ENCODE peak calls at places on chromosomes 16 and 17, in five cellular contexts. N is H1, B is AG04449, J is Peyer's patch, S is ascending aorta. D is an unnamed sample.

GRCh38 chr16:83552930-83553329 is 254.8 kb upstream of the HSBP1 start:
- DNase-seq in J (no peak), S (no peak), B (no peak), N (no peak), D (no peak)

GRCh38 chr16:49484936-49485335 is 111.3 kb downstream of the C16orf78 start:
- DNase-seq in B (no peak), J (no peak), N (no peak), S (peak; percentile 40), D (no peak)

GRCh38 chr17:72175263-72175662 is 54.4 kb downstream of the SOX9 start:
- DNase-seq in B (no peak), J (no peak), S (no peak), N (no peak), D (no peak)

GRCh38 chr16:77169650-77170236 is 21.2 kb upstream of the MON1B start:
- DNase-seq in N (peak; percentile 85), S (no peak), B (no peak), J (peak; percentile 50), D (peak; percentile 54)

GRCh38 chr16:88781140-88782077 is 3.6 kb downstream of the PIEZO1 start:
- DNase-seq in N (no peak), B (no peak), J (peak; percentile 89), S (no peak), D (no peak)

GRCh38 chr16:88453621-88454314 is 688 bp downstream of the ZFPM1 start:
- DNase-seq in S (no peak), J (no peak), N (no peak), B (no peak), D (no peak)

GRCh38 chr16:14464796-14465195 is 165.3 kb downstream of the PARN start:
- DNase-seq in J (no peak), N (no peak), S (no peak), B (no peak), D (no peak)

GRCh38 chr17:82589851-82590180 is 58.4 kb downstream of the WDR45B start:
- DNase-seq in N (no peak), J (no peak), S (no peak), B (no peak), D (no peak)

GRCh38 chr17:45200701-45201100 is 21.0 kb upstream of the FMNL1 start:
- DNase-seq in B (no peak), S (no peak), J (no peak), N (no peak), D (no peak)

GRCh38 chr17:79948918-79949645 is 86.6 kb downstream of the TBC1D16 start:
- DNase-seq in S (peak; percentile 46), N (peak; percentile 63), B (no peak), J (peak; percentile 38), D (no peak)

GRCh38 chr17:33686171-33686570 is 393.1 kb upstream of the ASIC2 start:
- DNase-seq in J (no peak), S (no peak), B (no peak), N (peak; percentile 77), D (no peak)
- TF ChIP-seq CTCF in J (no peak), S (no peak), B (peak; percentile 18), N (peak; percentile 51), D (peak; percentile 14)

GRCh38 chr17:74736423-74737298 is at the start of gene RAB37:
- DNase-seq in B (no peak), S (peak; percentile 70), N (peak; percentile 86), J (peak; percentile 90), D (no peak)
- H3K4me3 ChIP-seq in B (no peak within 1 kb of the TSS), S (peak within 1 kb of the TSS; percentile 29), N (peak within 1 kb of the TSS; percentile 69), J (peak within 1 kb of the TSS; percentile 60), D (no peak within 1 kb of the TSS)

DNA sequence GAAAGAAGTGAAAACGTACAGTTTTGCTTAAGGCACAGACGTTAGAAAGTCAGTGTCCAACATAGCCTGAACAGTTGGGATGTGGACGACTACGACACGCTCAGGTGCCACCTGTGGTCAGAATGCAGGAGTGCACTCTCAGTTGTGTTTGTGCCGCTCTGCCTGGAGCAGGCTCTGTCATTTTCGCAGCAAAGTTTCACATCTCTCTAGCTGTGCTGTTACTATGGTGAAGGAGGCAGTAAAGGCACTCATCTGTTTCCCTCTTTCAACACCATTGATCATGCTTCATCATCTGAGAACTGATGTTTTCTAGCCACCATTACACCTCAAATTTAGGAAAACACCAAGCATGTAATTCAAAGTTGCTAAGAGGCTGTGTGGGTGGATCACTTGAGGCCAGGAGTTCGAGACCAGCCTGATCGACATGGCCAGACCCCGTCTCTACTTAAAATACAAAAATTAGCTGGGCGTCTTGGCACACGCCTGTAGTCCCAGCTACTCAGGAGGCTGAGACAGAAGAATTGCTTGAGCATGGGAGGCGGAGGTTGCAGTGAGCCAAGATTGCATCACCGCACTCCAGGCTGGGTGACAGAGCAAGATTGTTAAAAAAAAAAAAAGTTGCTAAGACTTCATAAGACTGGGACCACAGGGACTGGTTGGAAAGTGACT is 44.9 kb upstream of the DNAJA2 start:
- DNase-seq in J (peak; percentile 84), N (no peak), B (no peak), S (no peak), D (peak; percentile 22)
- TF ChIP-seq CTCF in J (no peak), N (peak; percentile 40), B (peak; percentile 26), S (no peak), D (peak; percentile 44)

DNA sequence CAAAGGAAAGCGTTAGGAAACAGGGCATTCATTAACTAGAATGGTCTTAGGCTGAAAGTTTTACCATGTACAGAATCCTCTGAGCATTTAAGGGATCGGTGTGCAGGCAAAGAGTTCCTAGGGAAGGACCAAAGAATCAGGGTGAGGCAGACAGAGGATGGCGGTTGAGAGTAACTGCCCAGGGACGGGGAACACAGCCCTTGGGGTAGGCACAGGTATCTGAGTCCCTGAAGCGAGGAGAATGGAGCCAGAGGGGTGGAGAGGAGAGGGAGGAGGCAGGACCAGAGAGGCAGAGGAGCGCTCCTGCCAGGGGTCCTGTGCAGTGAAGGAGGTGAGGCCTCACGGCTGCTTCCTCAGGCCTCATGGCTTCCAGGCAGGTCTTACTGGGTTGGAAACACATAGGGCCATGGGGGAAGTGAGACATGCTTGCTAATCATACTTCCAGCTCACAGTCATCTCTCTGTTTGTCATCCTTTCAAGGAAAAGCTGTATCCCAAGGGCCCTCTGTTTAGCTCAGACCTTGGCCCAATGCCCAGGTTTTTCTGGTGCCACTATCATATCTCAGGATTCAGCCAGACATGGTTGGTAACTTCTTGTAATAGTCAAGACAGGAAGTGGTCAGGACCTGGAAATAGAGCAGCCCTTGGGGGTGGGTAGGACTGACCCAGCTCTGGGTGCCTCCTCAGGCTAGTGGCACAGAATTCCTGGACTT is 13.8 kb upstream of the ITGB3 start:
- DNase-seq in B (peak; percentile 96), J (peak; percentile 68), S (peak; percentile 98), N (no peak), D (peak; percentile 99)
- H3K4me3 ChIP-seq in B (no peak overlapping the region), J (no peak overlapping the region), S (no peak overlapping the region), N (no peak overlapping the region), D (no peak overlapping the region)

DNA sequence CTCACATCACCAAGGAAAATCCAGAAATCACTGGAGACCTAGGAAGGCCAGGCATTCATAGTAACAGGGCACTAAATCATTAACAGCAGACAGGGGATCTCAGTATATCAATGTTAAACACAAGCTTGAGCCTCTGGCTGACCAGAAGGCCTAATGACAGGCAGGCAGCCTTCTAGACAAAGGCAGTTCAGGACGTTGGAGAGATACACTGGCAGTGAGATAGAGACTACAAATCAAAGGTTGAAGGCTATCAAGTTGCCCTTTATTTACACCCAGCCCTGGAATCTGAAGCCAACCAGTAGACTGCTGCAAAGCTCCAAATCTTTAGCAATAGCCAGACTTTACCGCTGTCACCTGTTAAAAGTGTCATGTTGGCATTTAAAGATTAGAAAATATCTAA is 422.8 kb upstream of the CCL2 start:
- DNase-seq in S (no peak), J (no peak), B (no peak), N (no peak), D (no peak)
- TF ChIP-seq CTCF in S (no peak), J (no peak), B (no peak), N (no peak), D (no peak)

DNA sequence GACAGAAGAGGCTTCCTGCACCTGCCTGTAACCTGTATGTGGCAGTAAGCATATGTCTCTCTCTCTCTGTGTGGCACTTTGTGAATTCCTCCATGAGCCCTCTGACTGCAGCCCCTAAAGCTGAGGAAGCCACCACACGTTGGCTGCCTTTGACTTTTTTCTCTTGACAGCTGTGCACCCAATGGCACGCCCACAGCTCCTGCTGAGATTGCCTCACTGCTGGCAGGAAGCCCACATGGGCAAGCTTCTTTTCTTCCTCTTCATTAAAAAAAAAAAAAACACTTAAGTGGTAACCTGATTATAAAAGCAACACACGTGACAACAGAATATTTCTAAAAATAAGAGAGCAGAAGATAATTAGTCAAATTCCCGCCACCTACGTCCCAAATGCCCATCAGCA is 34.0 kb upstream of the PIRT start:
- DNase-seq in J (no peak), B (no peak), N (no peak), S (no peak), D (no peak)
- H3K4me3 ChIP-seq in J (no peak overlapping the region), B (no peak overlapping the region), N (no peak overlapping the region), S (no peak overlapping the region), D (no peak overlapping the region)

D was measured in fibroblast of pulmonary artery.